ENCODE peak calls at places on chromosomes 4 and X, in four cellular contexts. G, R, L and N are unnamed samples.

GRCh38 chr4:147326581-147326980 is 154.3 kb upstream of the EDNRA start:
- DNase-seq in G (no peak), R (peak), L (no peak), N (no peak)

GRCh38 chr4:181601118-181601517 is 642.1 kb upstream of the TENM3 start:
- DNase-seq in R (no peak), G (no peak), L (no peak), N (no peak)

GRCh38 chr4:1792832-1793495 is at the start of gene FGFR3:
- DNase-seq in L (no peak), R (no peak), G (no peak), N (no peak)

GRCh38 chr4:64402684-64403083 is 6.6 kb downstream of the TECRL start:
- DNase-seq in G (no peak), R (no peak), L (no peak), N (no peak)

GRCh38 chr4:67680568-67681222 is 20.3 kb downstream of the UBA6 start:
- DNase-seq in G (no peak), L (no peak), R (no peak), N (no peak)

GRCh38 chr4:182089326-182089725 is 153.9 kb upstream of the TENM3 start:
- DNase-seq in L (no peak), R (no peak), G (no peak), N (no peak)

GRCh38 chrX:86013792-86014191 is 33.6 kb downstream of the CHM start:
- DNase-seq in R (no peak), L (no peak), G (no peak), N (no peak)

GRCh38 chr4:119731146-119731742 is 102.6 kb upstream of the PDE5A start:
- DNase-seq in G (no peak), L (no peak), R (no peak), N (no peak)

GRCh38 chr4:113189546-113189945 is 140.1 kb downstream of the ANK2 start:
- DNase-seq in L (no peak), R (no peak), G (no peak), N (no peak)

GRCh38 chr4:123699823-123700822 is 303.5 kb downstream of the SPRY1 start:
- DNase-seq in R (peak), L (no peak), G (no peak), N (peak)

GRCh38 chrX:110437686-110438085 is 79.0 kb downstream of the RTL9 start:
- DNase-seq in L (no peak), G (no peak), R (no peak), N (no peak)

GRCh38 chr4:28391877-28392276 is 1531.2 kb downstream of the STIM2 start:
- DNase-seq in G (no peak), L (no peak), R (no peak), N (no peak)

GRCh38 chrX:150080497-150080896 is 142.2 kb upstream of the EOLA2 start:
- DNase-seq in R (no peak), L (no peak), G (no peak), N (no peak)

GRCh38 chr4:184448828-184449227 is 25.5 kb downstream of the IRF2 start:
- DNase-seq in L (no peak), G (peak), R (no peak), N (no peak)

GRCh38 chr4:157781361-157781760 is 391.5 kb downstream of the GASK1B start:
- DNase-seq in R (no peak), G (no peak), L (no peak), N (no peak)

GRCh38 chr4:38678078-38678477 is 14.1 kb downstream of the KLF3 start:
- DNase-seq in R (no peak), G (peak), L (no peak), N (no peak)

GRCh38 chr4:169275180-169275579 is 4.4 kb upstream of the SH3RF1 start:
- DNase-seq in L (no peak), R (no peak), G (no peak), N (no peak)